ENCODE peak calls at places on chromosomes 12 and 14, in seven cellular contexts. One of them, this sample, is unnamed.
A peak's percentile ranks its signal among the peaks of the same experiment; 100 is the strongest.

GRCh38 chr12:49538740-49539403 is at the start of gene KCNH3:
- DNase-seq in DMS153: peak; percentile 39
- DNase-seq in choroid plexus epithelial cell: peak; percentile 64
- DNase-seq in mucosa of descending colon: peak; percentile 87
- DNase-seq in ACHN: peak; percentile 74
- DNase-seq in HEK293T: peak; percentile 82
- DNase-seq in A549: peak; percentile 71
- DNase-seq in this sample: peak; percentile 98

GRCh38 chr12:3752741-3753486 is at the start of gene CRACR2A:
- DNase-seq in DMS153: peak; percentile 46
- DNase-seq in choroid plexus epithelial cell: peak; percentile 79
- DNase-seq in mucosa of descending colon: peak; percentile 80
- DNase-seq in ACHN: peak; percentile 83
- DNase-seq in HEK293T: peak; percentile 87
- DNase-seq in A549: peak; percentile 68
- DNase-seq in this sample: peak; percentile 87

GRCh38 chr12:52268212-52268611 is 6.2 kb upstream of the KRT86 start:
- DNase-seq in DMS153: no peak
- DNase-seq in choroid plexus epithelial cell: no peak
- DNase-seq in mucosa of descending colon: no peak
- DNase-seq in ACHN: no peak
- DNase-seq in HEK293T: no peak
- DNase-seq in A549: no peak
- DNase-seq in this sample: no peak

GRCh38 chr12:124531906-124532305 is 35.5 kb downstream of the NCOR2 start:
- DNase-seq in DMS153: no peak
- DNase-seq in choroid plexus epithelial cell: no peak
- DNase-seq in mucosa of descending colon: no peak
- DNase-seq in ACHN: no peak
- DNase-seq in HEK293T: no peak
- DNase-seq in A549: no peak
- DNase-seq in this sample: no peak

GRCh38 chr12:108634225-108634795 is 616 bp upstream of the SELPLG start:
- DNase-seq in DMS153: peak; percentile 7
- DNase-seq in choroid plexus epithelial cell: no peak
- DNase-seq in mucosa of descending colon: no peak
- DNase-seq in ACHN: no peak
- DNase-seq in HEK293T: no peak
- DNase-seq in A549: peak; percentile 44
- DNase-seq in this sample: peak; percentile 53

GRCh38 chr12:51884676-51885229 is 3.1 kb upstream of the ANKRD33 start:
- DNase-seq in DMS153: no peak
- DNase-seq in choroid plexus epithelial cell: no peak
- DNase-seq in mucosa of descending colon: peak; percentile 33
- DNase-seq in ACHN: no peak
- DNase-seq in HEK293T: no peak
- DNase-seq in A549: peak; percentile 78
- DNase-seq in this sample: peak; percentile 63

GRCh38 chr12:93785262-93786010 is 108.3 kb downstream of the CRADD start:
- DNase-seq in DMS153: no peak
- DNase-seq in choroid plexus epithelial cell: peak; percentile 96
- DNase-seq in mucosa of descending colon: no peak
- DNase-seq in ACHN: peak; percentile 97
- DNase-seq in HEK293T: no peak
- DNase-seq in A549: peak; percentile 96
- DNase-seq in this sample: peak; percentile 49

GRCh38 chr12:45336331-45336730 is 120.4 kb downstream of the ANO6 start:
- DNase-seq in DMS153: no peak
- DNase-seq in choroid plexus epithelial cell: peak; percentile 98
- DNase-seq in mucosa of descending colon: no peak
- DNase-seq in ACHN: peak; percentile 87
- DNase-seq in HEK293T: no peak
- DNase-seq in A549: peak; percentile 48
- DNase-seq in this sample: peak; percentile 54

GRCh38 chr12:118377005-118377890 is 893 bp downstream of the SUDS3 start:
- DNase-seq in DMS153: peak; percentile 8
- DNase-seq in choroid plexus epithelial cell: no peak
- DNase-seq in mucosa of descending colon: no peak
- DNase-seq in ACHN: peak; percentile 27
- DNase-seq in HEK293T: no peak
- DNase-seq in A549: no peak
- DNase-seq in this sample: peak; percentile 23

GRCh38 chr12:29148065-29148957 is 767 bp upstream of the FAR2 start:
- DNase-seq in DMS153: no peak
- DNase-seq in choroid plexus epithelial cell: peak; percentile 40
- DNase-seq in mucosa of descending colon: peak; percentile 77
- DNase-seq in ACHN: no peak
- DNase-seq in HEK293T: peak; percentile 27
- DNase-seq in A549: peak; percentile 5
- DNase-seq in this sample: peak; percentile 27

GRCh38 chr12:75099215-75099614 is 110.4 kb downstream of the KCNC2 start:
- DNase-seq in DMS153: no peak
- DNase-seq in choroid plexus epithelial cell: no peak
- DNase-seq in mucosa of descending colon: no peak
- DNase-seq in ACHN: no peak
- DNase-seq in HEK293T: no peak
- DNase-seq in A549: no peak
- DNase-seq in this sample: no peak

GRCh38 chr12:53659011-53659551 is 16.8 kb downstream of the ATP5MC2 start:
- DNase-seq in DMS153: peak; percentile 75
- DNase-seq in choroid plexus epithelial cell: peak; percentile 76
- DNase-seq in mucosa of descending colon: peak; percentile 72
- DNase-seq in ACHN: no peak
- DNase-seq in HEK293T: no peak
- DNase-seq in A549: peak; percentile 81
- DNase-seq in this sample: no peak

GRCh38 chr12:109542014-109542413 is 31.3 kb downstream of the MMAB start:
- DNase-seq in DMS153: no peak
- DNase-seq in choroid plexus epithelial cell: peak; percentile 62
- DNase-seq in mucosa of descending colon: no peak
- DNase-seq in ACHN: no peak
- DNase-seq in HEK293T: no peak
- DNase-seq in A549: peak; percentile 16
- DNase-seq in this sample: no peak

GRCh38 chr12:111927346-111927745 is 85.3 kb downstream of the MAPKAPK5 start:
- DNase-seq in DMS153: no peak
- DNase-seq in choroid plexus epithelial cell: no peak
- DNase-seq in mucosa of descending colon: no peak
- DNase-seq in ACHN: no peak
- DNase-seq in HEK293T: no peak
- DNase-seq in A549: no peak
- DNase-seq in this sample: no peak

GRCh38 chr12:44674866-44675265 is 201.2 kb downstream of the NELL2 start:
- DNase-seq in DMS153: peak; percentile 2
- DNase-seq in choroid plexus epithelial cell: no peak
- DNase-seq in mucosa of descending colon: no peak
- DNase-seq in ACHN: no peak
- DNase-seq in HEK293T: no peak
- DNase-seq in A549: no peak
- DNase-seq in this sample: no peak

GRCh38 chr14:101358320-101358569 is 203.1 kb upstream of the DIO3 start:
- DNase-seq in DMS153: no peak
- DNase-seq in choroid plexus epithelial cell: no peak
- DNase-seq in mucosa of descending colon: no peak
- DNase-seq in ACHN: no peak
- DNase-seq in HEK293T: no peak
- DNase-seq in A549: no peak
- DNase-seq in this sample: no peak

GRCh38 chr12:116385486-116386217 is 108.2 kb upstream of the MED13L start:
- DNase-seq in DMS153: no peak
- DNase-seq in choroid plexus epithelial cell: peak; percentile 44
- DNase-seq in mucosa of descending colon: no peak
- DNase-seq in ACHN: no peak
- DNase-seq in HEK293T: no peak
- DNase-seq in A549: peak; percentile 87
- DNase-seq in this sample: peak; percentile 86

GRCh38 chr12:46617167-46617566 is 208.6 kb downstream of the SLC38A4 start:
- DNase-seq in DMS153: no peak
- DNase-seq in choroid plexus epithelial cell: peak; percentile 77
- DNase-seq in mucosa of descending colon: peak; percentile 15
- DNase-seq in ACHN: no peak
- DNase-seq in HEK293T: no peak
- DNase-seq in A549: no peak
- DNase-seq in this sample: no peak

GRCh38 chr12:110316861-110317260 is 35.8 kb downstream of the ATP2A2 start:
- DNase-seq in DMS153: no peak
- DNase-seq in choroid plexus epithelial cell: peak; percentile 78
- DNase-seq in mucosa of descending colon: no peak
- DNase-seq in ACHN: no peak
- DNase-seq in HEK293T: no peak
- DNase-seq in A549: no peak
- DNase-seq in this sample: no peak

GRCh38 chr12:102769323-102769916 is 147.6 kb downstream of the PAH start:
- DNase-seq in DMS153: peak; percentile 46
- DNase-seq in choroid plexus epithelial cell: peak; percentile 82
- DNase-seq in mucosa of descending colon: peak; percentile 62
- DNase-seq in ACHN: peak; percentile 74
- DNase-seq in HEK293T: peak; percentile 52
- DNase-seq in A549: peak; percentile 71
- DNase-seq in this sample: peak; percentile 57

GRCh38 chr12:5268424-5269210 is 163.3 kb upstream of the NTF3 start:
- DNase-seq in DMS153: peak; percentile 45
- DNase-seq in choroid plexus epithelial cell: no peak
- DNase-seq in mucosa of descending colon: no peak
- DNase-seq in ACHN: no peak
- DNase-seq in HEK293T: no peak
- DNase-seq in A549: no peak
- DNase-seq in this sample: no peak

GRCh38 chr14:89252887-89253532 is 164.0 kb downstream of the FOXN3 start:
- DNase-seq in DMS153: no peak
- DNase-seq in choroid plexus epithelial cell: peak; percentile 46
- DNase-seq in mucosa of descending colon: no peak
- DNase-seq in ACHN: peak; percentile 1
- DNase-seq in HEK293T: no peak
- DNase-seq in A549: peak; percentile 11
- DNase-seq in this sample: no peak

GRCh38 chr12:60191676-60192359 is 596.0 kb downstream of the SLC16A7 start:
- DNase-seq in DMS153: no peak
- DNase-seq in choroid plexus epithelial cell: peak; percentile 38
- DNase-seq in mucosa of descending colon: no peak
- DNase-seq in ACHN: peak; percentile 34
- DNase-seq in HEK293T: no peak
- DNase-seq in A549: no peak
- DNase-seq in this sample: no peak

GRCh38 chr12:53221203-53222076 is 10.6 kb downstream of the RARG start:
- DNase-seq in DMS153: no peak
- DNase-seq in choroid plexus epithelial cell: peak; percentile 58
- DNase-seq in mucosa of descending colon: peak; percentile 79
- DNase-seq in ACHN: peak; percentile 86
- DNase-seq in HEK293T: peak; percentile 75
- DNase-seq in A549: peak; percentile 75
- DNase-seq in this sample: peak; percentile 75

GRCh38 chr12:132449565-132450390 is 40.2 kb upstream of the FBRSL1 start:
- DNase-seq in DMS153: no peak
- DNase-seq in choroid plexus epithelial cell: no peak
- DNase-seq in mucosa of descending colon: no peak
- DNase-seq in ACHN: no peak
- DNase-seq in HEK293T: no peak
- DNase-seq in A549: no peak
- DNase-seq in this sample: no peak

GRCh38 chr14:81314443-81315175 is 85.5 kb downstream of the STON2 start:
- DNase-seq in DMS153: no peak
- DNase-seq in choroid plexus epithelial cell: no peak
- DNase-seq in mucosa of descending colon: no peak
- DNase-seq in ACHN: no peak
- DNase-seq in HEK293T: no peak
- DNase-seq in A549: no peak
- DNase-seq in this sample: no peak

GRCh38 chr14:89657014-89657413 is 240.0 kb upstream of the FOXN3 start:
- DNase-seq in DMS153: no peak
- DNase-seq in choroid plexus epithelial cell: no peak
- DNase-seq in mucosa of descending colon: no peak
- DNase-seq in ACHN: no peak
- DNase-seq in HEK293T: no peak
- DNase-seq in A549: no peak
- DNase-seq in this sample: no peak

GRCh38 chr12:110919720-110920119 is 659 bp downstream of the MYL2 start:
- DNase-seq in DMS153: no peak
- DNase-seq in choroid plexus epithelial cell: no peak
- DNase-seq in mucosa of descending colon: no peak
- DNase-seq in ACHN: no peak
- DNase-seq in HEK293T: no peak
- DNase-seq in A549: no peak
- DNase-seq in this sample: no peak

GRCh38 chr12:31015215-31015614 is 58.4 kb upstream of the DDX11 start:
- DNase-seq in DMS153: no peak
- DNase-seq in choroid plexus epithelial cell: no peak
- DNase-seq in mucosa of descending colon: no peak
- DNase-seq in ACHN: no peak
- DNase-seq in HEK293T: no peak
- DNase-seq in A549: no peak
- DNase-seq in this sample: no peak

GRCh38 chr14:65803886-65804285 is 391.4 kb downstream of the FUT8 start:
- DNase-seq in DMS153: no peak
- DNase-seq in choroid plexus epithelial cell: no peak
- DNase-seq in mucosa of descending colon: no peak
- DNase-seq in ACHN: no peak
- DNase-seq in HEK293T: no peak
- DNase-seq in A549: no peak
- DNase-seq in this sample: no peak

GRCh38 chr12:100267603-100268281 is 765 bp downstream of the SCYL2 start:
- DNase-seq in DMS153: no peak
- DNase-seq in choroid plexus epithelial cell: peak; percentile 42
- DNase-seq in mucosa of descending colon: peak; percentile 58
- DNase-seq in ACHN: peak; percentile 51
- DNase-seq in HEK293T: no peak
- DNase-seq in A549: no peak
- DNase-seq in this sample: peak; percentile 12

GRCh38 chr12:127881371-127882140 is 385.4 kb upstream of the TMEM132C start:
- DNase-seq in DMS153: no peak
- DNase-seq in choroid plexus epithelial cell: no peak
- DNase-seq in mucosa of descending colon: no peak
- DNase-seq in ACHN: no peak
- DNase-seq in HEK293T: no peak
- DNase-seq in A549: no peak
- DNase-seq in this sample: no peak

GRCh38 chr12:91434081-91434480 is 251.5 kb upstream of the DCN start:
- DNase-seq in DMS153: peak; percentile 32
- DNase-seq in choroid plexus epithelial cell: peak; percentile 49
- DNase-seq in mucosa of descending colon: no peak
- DNase-seq in ACHN: no peak
- DNase-seq in HEK293T: no peak
- DNase-seq in A549: no peak
- DNase-seq in this sample: no peak

GRCh38 chr12:538731-539539 is 79.2 kb downstream of the B4GALNT3 start:
- DNase-seq in DMS153: peak; percentile 57
- DNase-seq in choroid plexus epithelial cell: peak; percentile 64
- DNase-seq in mucosa of descending colon: peak; percentile 90
- DNase-seq in ACHN: peak; percentile 42
- DNase-seq in HEK293T: no peak
- DNase-seq in A549: peak; percentile 55
- DNase-seq in this sample: no peak

GRCh38 chr12:66241061-66242043 is 52.3 kb downstream of the IRAK3 start:
- DNase-seq in DMS153: no peak
- DNase-seq in choroid plexus epithelial cell: peak; percentile 98
- DNase-seq in mucosa of descending colon: no peak
- DNase-seq in ACHN: no peak
- DNase-seq in HEK293T: no peak
- DNase-seq in A549: peak; percentile 27
- DNase-seq in this sample: no peak

GRCh38 chr14:70917633-70918032 is 10.4 kb downstream of the PCNX1 start:
- DNase-seq in DMS153: no peak
- DNase-seq in choroid plexus epithelial cell: no peak
- DNase-seq in mucosa of descending colon: no peak
- DNase-seq in ACHN: no peak
- DNase-seq in HEK293T: no peak
- DNase-seq in A549: no peak
- DNase-seq in this sample: no peak